ENCODE peak calls at places on chromosome 19, in four cellular contexts. K is HCT116, Y is A549, O is H1. Q is an unnamed sample.
A peak's percentile ranks its signal among the peaks of the same experiment; 100 is the strongest.

GRCh38 chr19:1651061-1651547 is 1.3 kb downstream of the TCF3 start:
- DNase-seq in K (no peak), Y (no peak), O (peak; percentile 76), Q (peak; percentile 73)

GRCh38 chr19:17766543-17767131 is 15.4 kb downstream of the FCHO1 start:
- DNase-seq in K (peak; percentile 88), Y (peak; percentile 97), O (peak; percentile 94), Q (no peak)

GRCh38 chr19:13057744-13058143 is 44.9 kb downstream of the LYL1 start:
- DNase-seq in K (no peak), Y (no peak), O (no peak), Q (no peak)

GRCh38 chr19:44113784-44114390 is 688 bp downstream of the ZNF225 start:
- DNase-seq in K (no peak), Y (no peak), O (no peak), Q (peak; percentile 30)

GRCh38 chr19:13270514-13271105 is 120.4 kb downstream of the IER2 start:
- DNase-seq in K (no peak), Y (no peak), O (no peak), Q (no peak)

GRCh38 chr19:48513289-48514122 is 1.9 kb upstream of the LMTK3 start:
- DNase-seq in K (peak; percentile 69), Y (peak; percentile 92), O (peak; percentile 87), Q (peak; percentile 86)

GRCh38 chr19:14563989-14564650 is 7.7 kb downstream of the NDUFB7 start:
- DNase-seq in K (peak; percentile 68), Y (peak; percentile 79), O (peak; percentile 89), Q (peak; percentile 88)

GRCh38 chr19:10289167-10289835 is 451 bp upstream of the ICAM5 start:
- DNase-seq in K (peak; percentile 77), Y (peak; percentile 71), O (peak; percentile 93), Q (peak; percentile 68)

GRCh38 chr19:30684613-30685012 is 312.4 kb downstream of the ZNF536 start:
- DNase-seq in K (no peak), Y (no peak), O (no peak), Q (no peak)
- TF ChIP-seq MAX in K (no peak), Y (no peak), O (no peak), Q (no peak)

DNA sequence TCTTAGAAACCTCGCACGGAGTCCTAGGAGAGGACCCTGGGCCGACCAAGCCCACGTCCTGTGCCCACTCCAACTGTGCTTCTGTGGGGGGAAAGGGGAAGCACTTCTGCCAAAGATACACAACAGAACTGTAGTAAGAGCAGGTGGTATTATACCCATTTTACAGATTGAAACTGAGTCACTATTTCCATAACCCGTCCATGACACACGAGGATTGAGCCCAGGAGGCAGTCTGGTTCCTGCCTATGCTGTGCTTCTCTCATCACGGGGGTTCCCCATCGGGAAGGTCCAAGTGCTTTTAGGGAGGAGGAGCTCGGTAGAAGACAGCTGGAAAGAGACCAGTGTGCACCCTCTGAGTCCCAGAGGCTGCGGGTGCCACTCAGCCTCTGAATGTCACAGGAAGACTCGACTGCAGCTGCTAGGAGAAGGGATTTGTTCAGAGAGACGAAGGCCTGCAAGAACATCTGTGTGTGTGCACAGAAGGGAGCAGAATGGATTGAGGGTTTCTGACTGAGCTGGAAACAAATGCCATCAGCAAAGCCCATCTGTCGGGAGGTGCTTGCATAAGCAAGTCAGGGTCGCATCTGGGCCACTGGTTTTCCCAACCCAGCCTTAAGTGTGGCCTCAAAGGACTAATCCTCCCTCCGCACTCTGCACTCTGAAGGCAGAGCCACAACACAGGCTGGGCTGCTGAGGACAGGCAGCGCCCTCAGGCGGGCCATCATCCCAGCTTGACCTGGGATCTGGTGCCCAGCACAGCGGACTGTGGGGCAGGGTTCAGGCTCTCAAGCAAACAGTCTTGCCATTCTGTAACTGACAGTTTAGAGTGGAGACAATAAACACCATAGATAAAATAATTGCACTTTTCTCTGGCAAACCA is 150.0 kb downstream of the DPF1 start:
- DNase-seq in K (no peak), Y (no peak), O (peak; percentile 65), Q (peak; percentile 69)
- TF ChIP-seq MAX in K (no peak), Y (no peak), O (no peak), Q (no peak)

GRCh38 chr19:5541456-5541855 is 26.3 kb downstream of the TINCR start:
- DNase-seq in K (no peak), Y (no peak), O (no peak), Q (no peak)

GRCh38 chr19:5540208-5540607 is 27.5 kb downstream of the TINCR start:
- DNase-seq in K (no peak), Y (no peak), O (no peak), Q (no peak)

GRCh38 chr19:5536337-5536894 is 31.3 kb downstream of the TINCR start:
- DNase-seq in K (peak; percentile 51), Y (peak; percentile 23), O (peak; percentile 91), Q (peak; percentile 83)

GRCh38 chr19:5537870-5538269 is 29.9 kb downstream of the TINCR start:
- DNase-seq in K (no peak), Y (no peak), O (no peak), Q (no peak)

DNA sequence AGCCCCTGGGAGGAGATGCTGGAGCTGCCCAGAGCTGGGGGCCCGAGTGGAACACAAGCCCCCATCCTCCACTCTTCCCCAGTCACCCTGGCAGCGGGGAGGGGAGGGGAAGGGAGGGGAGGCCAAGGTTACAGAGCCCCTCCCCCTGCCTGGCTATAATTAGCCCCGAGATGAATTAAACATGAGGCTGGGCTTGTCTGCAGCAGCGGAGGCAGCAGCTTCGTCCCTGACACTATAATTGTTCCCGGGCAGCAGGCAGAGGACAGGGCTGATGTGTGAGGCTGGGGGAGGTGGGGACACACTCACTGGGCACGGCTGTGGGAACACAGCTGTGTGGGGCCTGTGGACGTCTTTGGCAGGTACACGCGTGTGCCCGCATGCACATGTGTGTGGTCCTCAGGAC is 28.3 kb downstream of the TINCR start:
- DNase-seq in K (no peak), Y (no peak), O (peak; percentile 60), Q (peak; percentile 66)
- TF ChIP-seq MAX in K (no peak), Y (no peak), O (no peak), Q (no peak)

DNA sequence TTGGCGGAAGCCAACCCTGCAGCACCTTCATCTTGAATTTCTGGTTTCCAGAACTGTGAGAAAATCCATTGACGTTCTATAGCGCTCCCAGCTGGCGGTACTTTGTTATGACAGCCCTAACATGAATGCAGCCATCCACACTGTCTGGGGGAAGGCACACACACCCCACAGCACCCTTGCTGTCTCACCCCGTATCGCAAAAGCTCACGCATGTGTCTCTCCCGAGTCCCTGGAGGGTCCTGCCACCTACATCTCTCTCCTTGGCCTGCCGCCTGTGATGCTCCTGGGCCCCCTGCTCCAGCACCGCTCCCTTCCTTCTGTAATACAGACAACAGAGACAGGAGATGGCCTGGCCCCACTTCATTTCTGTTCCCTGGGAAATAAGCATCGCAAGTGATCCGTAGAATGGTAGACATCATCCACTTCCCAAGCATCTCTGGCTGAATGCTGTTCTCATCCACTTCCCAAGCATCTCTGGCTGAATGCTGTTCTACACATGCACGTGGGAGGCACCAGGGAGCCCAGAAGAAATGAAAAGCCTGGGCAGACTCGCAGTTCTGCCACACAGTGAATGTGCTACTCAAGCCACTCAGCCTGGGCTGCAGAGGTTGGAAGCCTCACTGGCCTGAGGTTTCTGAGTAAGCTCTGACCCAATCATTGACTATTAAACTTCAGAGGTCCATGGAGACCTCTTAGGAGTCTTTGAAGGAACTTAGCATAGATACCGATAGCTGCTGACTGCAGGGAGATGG is 29.6 kb downstream of the EPN1 start:
- DNase-seq in K (no peak), Y (no peak), O (no peak), Q (no peak)
- TF ChIP-seq MAX in K (no peak), Y (no peak), O (no peak), Q (no peak)

GRCh38 chr19:6467384-6467783 is 3.3 kb downstream of the CRB3 start:
- DNase-seq in K (no peak), Y (no peak), O (no peak), Q (no peak)

GRCh38 chr19:6473652-6474051 is 7.9 kb downstream of the DENND1C start:
- DNase-seq in K (no peak), Y (no peak), O (no peak), Q (no peak)

GRCh38 chr19:6470173-6470572 is 6.1 kb downstream of the CRB3 start:
- DNase-seq in K (no peak), Y (no peak), O (no peak), Q (no peak)

GRCh38 chr19:6472713-6473112 is 8.6 kb downstream of the CRB3 start:
- DNase-seq in K (no peak), Y (no peak), O (no peak), Q (no peak)

DNA sequence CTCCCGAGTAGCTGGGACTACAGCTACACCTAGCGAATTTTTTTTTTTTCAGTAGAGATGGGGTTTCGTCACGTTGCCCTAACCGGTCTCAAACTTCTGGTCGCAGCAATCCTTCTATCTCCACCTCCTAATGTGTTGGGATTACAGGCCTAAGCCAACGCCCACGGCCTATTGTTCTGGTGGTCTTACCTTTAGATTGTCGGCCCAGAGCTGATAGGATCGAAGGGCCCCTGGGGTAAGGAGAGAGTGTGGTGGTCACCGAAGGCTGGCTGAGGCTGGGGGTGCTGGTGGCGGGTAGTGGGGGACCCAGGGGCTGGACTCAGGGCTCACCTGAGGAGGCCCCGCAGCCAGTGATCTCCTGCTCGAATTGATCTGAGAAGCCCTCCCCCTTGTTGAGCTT is 7.0 kb downstream of the CRB3 start:
- DNase-seq in K (no peak), Y (no peak), O (no peak), Q (no peak)
- TF ChIP-seq MAX in K (no peak), Y (no peak), O (no peak), Q (no peak)

DNA sequence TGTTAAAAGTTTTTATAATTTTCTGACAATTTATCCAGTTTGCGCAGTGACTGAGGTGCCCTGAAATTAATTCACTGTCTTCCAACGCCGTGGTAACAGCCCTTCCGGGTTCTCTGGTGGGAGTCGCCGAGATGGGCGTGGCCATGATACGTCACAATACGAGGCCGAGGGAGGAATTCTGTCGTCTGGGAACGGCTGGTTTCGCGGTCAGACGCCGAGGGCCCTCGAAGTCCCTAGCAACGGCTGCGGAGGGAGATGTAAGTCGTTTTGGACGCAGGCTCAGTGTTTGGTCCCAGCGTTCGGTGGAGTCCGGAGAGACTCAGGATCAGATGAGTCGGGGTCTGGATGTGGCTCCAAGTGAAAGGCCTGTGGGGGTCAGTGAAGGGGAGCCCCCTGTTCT is 21.7 kb downstream of the ZNF613 start:
- DNase-seq in K (no peak), Y (no peak), O (no peak), Q (peak; percentile 70)
- TF ChIP-seq MAX in K (no peak), Y (no peak), O (no peak), Q (no peak)

Q was measured in SK-N-SH.